ENCODE peak calls at places on chromosomes 11 and 22, in five cellular contexts. X, J, U, R and B are unnamed samples.

GRCh38 chr11:112652786-112653390 is 308.3 kb upstream of the NCAM1 start:
- DNase-seq in X (no peak), J (no peak), U (no peak), R (no peak), B (no peak)

GRCh38 chr22:35594686-35595085 is 22.4 kb downstream of the MB start:
- DNase-seq in X (no peak), J (no peak), U (no peak), R (no peak), B (no peak)

GRCh38 chr11:22617868-22618267 is 7.8 kb downstream of the FANCF start:
- DNase-seq in X (no peak), J (no peak), U (no peak), R (no peak), B (no peak)

GRCh38 chr11:5600374-5600851 is 4.0 kb downstream of the TRIM6 start:
- DNase-seq in X (peak), J (peak), U (peak), R (no peak), B (no peak)

GRCh38 chr11:123430736-123431356 is 777 bp downstream of the GRAMD1B start:
- DNase-seq in X (peak), J (peak), U (peak), R (peak), B (peak)

GRCh38 chr11:6606471-6607189 is 3.1 kb downstream of the ILK start:
- DNase-seq in X (peak), J (peak), U (peak), R (peak), B (peak)

GRCh38 chr11:58059011-58059358 is 28.2 kb downstream of the OR6Q1 start:
- DNase-seq in X (no peak), J (no peak), U (no peak), R (no peak), B (no peak)

GRCh38 chr11:14342906-14343305 is 16.1 kb downstream of the RRAS2 start:
- DNase-seq in X (no peak), J (no peak), U (no peak), R (no peak), B (no peak)